ENCODE peak calls at places on chromosomes 7 and 10, in nine cellular contexts. B, J, N, X, S, K, R, M and Z are unnamed samples.
A peak's percentile ranks its signal among the peaks of the same experiment; 100 is the strongest.

GRCh38 chr10:80541144-80541750 is 3.5 kb downstream of the SH2D4B start:
- DNase-seq in B (no peak), J (no peak), N (no peak), X (no peak), S (no peak), K (peak; percentile 50), R (no peak), M (no peak), Z (peak; percentile 76)

GRCh38 chr10:100232101-100232500 is 2.7 kb upstream of the CHUK start:
- DNase-seq in B (peak; percentile 52), J (peak; percentile 4), N (no peak), X (no peak), S (no peak), K (no peak), R (no peak), M (no peak), Z (no peak)

GRCh38 chr10:96283756-96284155 is 12.4 kb upstream of the BLNK start:
- DNase-seq in B (no peak), J (no peak), N (no peak), X (no peak), S (no peak), K (no peak), R (no peak), M (no peak), Z (no peak)

GRCh38 chr10:63318491-63318890 is 147.3 kb downstream of the JMJD1C start:
- DNase-seq in B (peak; percentile 52), J (no peak), N (no peak), X (no peak), S (no peak), K (no peak), R (no peak), M (no peak), Z (no peak)

GRCh38 chr7:44636041-44636580 is 29.7 kb downstream of the OGDH start:
- DNase-seq in B (no peak), J (no peak), N (no peak), X (no peak), S (no peak), K (no peak), R (no peak), M (no peak), Z (no peak)

GRCh38 chr7:100583132-100584045 is 2.5 kb downstream of the LRCH4 start:
- DNase-seq in B (peak; percentile 72), J (no peak), N (peak; percentile 38), X (peak; percentile 42), S (no peak), K (peak; percentile 68), R (no peak), M (peak; percentile 43), Z (peak; percentile 53)

GRCh38 chr7:127650842-127651555 is 995 bp upstream of the SND1 start:
- DNase-seq in B (peak; percentile 61), J (no peak), N (no peak), X (no peak), S (no peak), K (no peak), R (no peak), M (no peak), Z (no peak)

GRCh38 chr7:155999631-156000489 is 187.6 kb upstream of the SHH start:
- DNase-seq in B (no peak), J (no peak), N (no peak), X (no peak), S (no peak), K (no peak), R (no peak), M (no peak), Z (no peak)

GRCh38 chr10:118459642-118460193 is 117.6 kb upstream of the FAM204A start:
- DNase-seq in B (peak; percentile 55), J (peak; percentile 32), N (peak; percentile 26), X (peak; percentile 6), S (peak; percentile 52), K (peak; percentile 19), R (peak; percentile 26), M (peak; percentile 9), Z (peak; percentile 24)

GRCh38 chr10:118114992-118115391 is 68.3 kb upstream of the RAB11FIP2 start:
- DNase-seq in B (no peak), J (no peak), N (no peak), X (no peak), S (no peak), K (no peak), R (no peak), M (no peak), Z (no peak)

GRCh38 chr10:101829561-101830315 is 11.5 kb upstream of the OGA start:
- DNase-seq in B (no peak), J (no peak), N (peak; percentile 65), X (peak; percentile 59), S (peak; percentile 43), K (peak; percentile 45), R (no peak), M (peak; percentile 50), Z (peak; percentile 47)

GRCh38 chr10:43712821-43713584 is 64.3 kb upstream of the ZNF32 start:
- DNase-seq in B (no peak), J (no peak), N (no peak), X (no peak), S (no peak), K (no peak), R (no peak), M (no peak), Z (no peak)

GRCh38 chr10:42880255-42880620 is 97.6 kb downstream of the BMS1 start:
- DNase-seq in B (no peak), J (no peak), N (no peak), X (no peak), S (no peak), K (no peak), R (no peak), M (no peak), Z (no peak)

GRCh38 chr7:93249749-93250148 is 17.6 kb downstream of the VPS50 start:
- DNase-seq in B (no peak), J (no peak), N (no peak), X (no peak), S (peak; percentile 12), K (no peak), R (no peak), M (no peak), Z (no peak)

GRCh38 chr10:15265076-15265475 is 96.6 kb upstream of the NMT2 start:
- DNase-seq in B (no peak), J (no peak), N (no peak), X (no peak), S (no peak), K (no peak), R (no peak), M (no peak), Z (no peak)

GRCh38 chr7:27152816-27153486 is 568 bp upstream of the HOXA3 start:
- DNase-seq in B (no peak), J (no peak), N (no peak), X (no peak), S (no peak), K (no peak), R (no peak), M (no peak), Z (no peak)

GRCh38 chr7:120941064-120941463 is 9.5 kb upstream of the ING3 start:
- DNase-seq in B (peak; percentile 13), J (no peak), N (no peak), X (no peak), S (no peak), K (no peak), R (no peak), M (no peak), Z (no peak)

GRCh38 chr7:27151945-27152815 is at the start of gene HOXA3:
- DNase-seq in B (peak; percentile 74), J (peak; percentile 66), N (no peak), X (no peak), S (no peak), K (peak; percentile 9), R (no peak), M (no peak), Z (no peak)

GRCh38 chr10:70232155-70232858 is 922 bp downstream of the PPA1 start:
- DNase-seq in B (peak; percentile 58), J (no peak), N (peak; percentile 23), X (peak; percentile 40), S (no peak), K (peak; percentile 31), R (no peak), M (peak; percentile 23), Z (peak; percentile 56)

GRCh38 chr7:100603697-100604077 is 1.5 kb downstream of the PCOLCE start:
- DNase-seq in B (peak; percentile 48), J (no peak), N (no peak), X (no peak), S (no peak), K (no peak), R (no peak), M (no peak), Z (no peak)